ENCODE peak calls at places on chromosomes 11 and 22, in four cellular contexts. P is GM12878, D is A549, S is HepG2. Z is an unnamed sample. For H3K4me1, the result is how much of the 10 kb centered on the place peaks cover.

GRCh38 chr11:5603326-5603725 is 6.9 kb downstream of the TRIM6 start:
- DNase-seq in D (no peak), P (no peak), S (no peak), Z (no peak)

GRCh38 chr22:46319319-46319718 is 16.2 kb upstream of the TRMU start:
- DNase-seq in D (no peak), S (no peak), P (no peak), Z (no peak)

GRCh38 chr11:76237914-76238313 is 31.6 kb upstream of the WNT11 start:
- DNase-seq in D (peak), P (no peak), S (peak), Z (peak)

GRCh38 chr11:26950260-26950719 is 43.6 kb upstream of the FIBIN start:
- DNase-seq in P (no peak), S (no peak), D (no peak), Z (no peak)

GRCh38 chr11:26088391-26088790 is 243.5 kb upstream of the ANO3 start:
- DNase-seq in D (no peak), P (no peak), S (no peak), Z (no peak)

GRCh38 chr11:61791737-61792309 is 576 bp downstream of the TMEM258 start:
- DNase-seq in P (no peak), S (peak), D (peak), Z (peak)

GRCh38 chr11:130908770-130909625 is 7.3 kb downstream of the SNX19 start:
- DNase-seq in S (no peak), P (no peak), D (no peak), Z (no peak)

GRCh38 chr11:28715726-28716125 is 607.5 kb downstream of the METTL15 start:
- DNase-seq in S (no peak), P (no peak), D (no peak), Z (no peak)

GRCh38 chr11:29957406-29957805 is 59.4 kb downstream of the KCNA4 start:
- DNase-seq in D (no peak), P (no peak), S (no peak), Z (no peak)

GRCh38 chr11:131987703-131988102 is 617.3 kb downstream of the NTM start:
- DNase-seq in S (no peak), P (no peak), D (no peak), Z (no peak)

GRCh38 chr11:10847960-10848860 is 9.6 kb downstream of the ZBED5 start:
- DNase-seq in P (no peak), S (no peak), D (no peak), Z (no peak)

GRCh38 chr11:77530879-77531278 is 57.0 kb upstream of the PAK1 start:
- DNase-seq in P (no peak), S (no peak), D (no peak), Z (no peak)

GRCh38 chr11:65576867-65577755 is 1.3 kb downstream of the EHBP1L1 start:
- DNase-seq in P (no peak), S (peak), D (peak), Z (no peak)

GRCh38 chr11:74696488-74696887 is 34.7 kb downstream of the CHRDL2 start:
- DNase-seq in P (no peak), S (no peak), D (no peak), Z (no peak)

GRCh38 chr11:35133656-35134055 is 5.3 kb upstream of the CD44 start:
- DNase-seq in S (no peak), D (no peak), P (no peak), Z (no peak)

GRCh38 chr11:29279716-29280115 is 737.1 kb downstream of the KCNA4 start:
- DNase-seq in D (no peak), P (no peak), S (no peak), Z (no peak)

GRCh38 chr11:45590743-45591142 is 74.7 kb downstream of the CHST1 start:
- DNase-seq in S (no peak), D (no peak), P (no peak), Z (no peak)

GRCh38 chr22:32499666-32500065 is 25.1 kb downstream of the FBXO7 start:
- DNase-seq in S (no peak), P (no peak), D (no peak), Z (no peak)

GRCh38 chr11:83715927-83716525 is 429.9 kb upstream of the CCDC90B start:
- DNase-seq in P (no peak), D (no peak), S (no peak), Z (no peak)

GRCh38 chr22:39731881-39732555 is 161.5 kb downstream of the CACNA1I start:
- DNase-seq in P (no peak), D (no peak), S (no peak), Z (no peak)

GRCh38 chr11:86741489-86742435 is 58.6 kb upstream of the PRSS23 start:
- DNase-seq in P (no peak), D (peak), S (peak), Z (no peak)

GRCh38 chr11:2392241-2392959 is 8.2 kb upstream of the TSSC4 start:
- DNase-seq in D (no peak), P (no peak), S (no peak), Z (no peak)

GRCh38 chr11:64742940-64743590 is 877 bp downstream of the RASGRP2 start:
- DNase-seq in P (no peak), S (no peak), D (peak), Z (peak)

GRCh38 chr11:43830928-43831440 is 49.6 kb upstream of the ALKBH3 start:
- DNase-seq in S (peak), P (no peak), D (peak), Z (peak)

GRCh38 chr11:47539681-47540039 is 13.3 kb downstream of the CELF1 start:
- DNase-seq in D (no peak), P (no peak), S (no peak), Z (no peak)

GRCh38 chr11:123219066-123219697 is 24.1 kb upstream of the CLMP start:
- DNase-seq in D (no peak), P (no peak), S (no peak), Z (no peak)

GRCh38 chr11:46281374-46281831 is 3.9 kb downstream of the CREB3L1 start:
- DNase-seq in D (no peak), P (no peak), S (no peak), Z (peak)

GRCh38 chr11:120170741-120171261 is 32.9 kb upstream of the TRIM29 start:
- DNase-seq in P (no peak), D (no peak), S (no peak), Z (no peak)

GRCh38 chr22:39662677-39663034 is 92.1 kb downstream of the CACNA1I start:
- DNase-seq in D (no peak), S (no peak), P (no peak), Z (no peak)

GRCh38 chr22:28441720-28442263 is 237.8 kb downstream of the TTC28 start:
- DNase-seq in S (peak), D (no peak), P (no peak), Z (no peak)

GRCh38 chr11:6705905-6706535 is 22.9 kb upstream of the MRPL17 start:
- DNase-seq in S (peak), D (peak), P (no peak), Z (peak)

GRCh38 chr22:45876136-45877035 is 100.6 kb downstream of the WNT7B start:
- DNase-seq in S (no peak), P (no peak), D (no peak), Z (no peak)

DNA sequence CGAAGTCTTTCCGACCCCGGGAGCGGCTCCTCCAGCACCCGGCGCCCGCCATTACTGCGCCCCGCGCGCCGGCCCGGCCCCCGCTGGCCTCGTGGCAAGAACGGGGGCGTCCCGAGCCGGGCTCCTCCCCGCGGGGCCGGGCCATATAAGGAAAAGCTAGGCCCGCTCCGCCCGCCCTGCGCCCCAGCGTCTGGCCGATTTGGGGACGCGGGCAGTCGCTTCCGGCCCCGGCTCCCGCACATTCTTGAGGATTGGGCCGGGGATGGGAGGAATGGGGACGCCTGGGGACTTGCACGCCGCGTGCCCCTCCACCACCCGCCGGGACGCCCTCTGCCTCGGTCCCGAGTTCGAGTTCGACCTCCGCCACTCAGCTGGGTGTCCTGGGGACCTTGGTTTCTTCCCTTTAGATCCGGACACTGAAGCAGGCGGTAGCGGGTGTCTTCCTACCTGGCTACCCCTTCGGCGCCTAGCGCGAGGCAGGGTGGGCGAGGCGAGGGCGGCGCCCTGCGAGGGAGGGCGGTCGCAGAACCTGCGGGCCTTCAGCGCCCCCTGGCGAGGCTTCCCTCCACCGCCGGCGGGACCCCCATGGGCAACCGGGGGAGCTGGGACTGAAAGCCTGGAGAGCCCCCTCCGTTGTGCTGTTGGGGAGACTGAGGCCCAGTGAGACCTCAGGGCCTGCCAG is 3.8 kb downstream of the SMTN start:
- DNase-seq in P (peak), D (no peak), S (no peak), Z (peak)
- H3K4me1 ChIP-seq in P (under half), D (under half), S (under half), Z (half or more)

DNA sequence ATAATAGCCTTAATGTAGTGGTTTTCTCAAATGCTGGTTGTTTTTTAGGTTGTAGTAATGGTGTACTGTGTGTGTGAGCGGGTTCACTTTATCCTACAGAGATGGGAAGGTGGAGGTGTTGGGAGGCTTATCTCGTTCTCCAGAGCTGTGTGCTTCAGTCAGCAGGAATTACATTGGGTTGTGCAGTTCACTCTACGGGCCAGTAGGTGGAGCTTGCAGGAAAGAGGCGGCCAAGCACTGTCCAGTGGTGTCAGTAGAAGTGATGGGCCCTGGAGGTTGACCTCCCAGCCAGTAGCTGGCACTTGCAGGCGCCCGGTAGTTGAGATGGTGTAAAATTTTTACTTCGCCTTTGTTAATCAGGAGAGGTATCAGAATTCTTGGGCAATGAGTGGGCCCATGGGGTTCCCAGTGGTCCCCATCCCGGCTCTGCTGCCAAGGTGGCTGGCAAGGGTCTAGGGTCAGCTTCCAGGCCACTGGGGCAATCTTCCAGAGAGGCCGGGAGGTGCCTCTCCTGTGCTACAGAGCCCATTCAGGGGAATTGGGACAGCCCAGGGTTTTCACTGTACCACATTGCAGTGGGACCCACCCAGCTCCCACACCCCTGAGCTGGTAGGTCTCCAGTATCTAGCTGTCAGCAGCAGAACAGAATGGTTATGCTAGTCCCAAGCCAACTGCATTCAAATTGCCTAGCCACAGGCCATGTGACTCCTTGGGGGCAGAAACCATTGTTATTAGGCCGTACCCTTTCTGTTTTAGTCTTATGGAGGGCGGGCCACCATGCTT is 43.8 kb downstream of the BIRC2 start:
- DNase-seq in S (peak), D (peak), P (no peak), Z (peak)
- TF ChIP-seq CTCF in S (peak), D (peak), P (peak), Z (peak)

DNA sequence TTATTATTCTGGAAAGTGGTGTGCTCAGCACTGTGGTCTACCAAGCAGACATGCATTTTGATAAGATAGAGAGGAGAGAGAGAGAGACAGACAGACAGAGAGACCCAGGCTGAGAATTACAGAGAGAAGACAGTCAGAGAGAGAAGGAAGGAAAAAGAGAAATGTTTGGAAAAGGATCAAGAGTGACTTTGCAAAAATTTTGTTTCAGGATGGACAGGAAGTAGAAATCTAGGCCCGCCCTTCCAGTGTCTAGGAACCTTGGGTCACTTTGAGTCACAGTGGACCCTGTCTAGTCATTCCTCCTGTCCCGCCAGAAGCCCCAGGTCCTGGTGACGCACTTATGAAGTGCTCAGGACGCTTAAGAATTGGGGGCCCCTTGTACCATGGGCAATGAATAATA is 166.7 kb downstream of the ST3GAL4 start:
- DNase-seq in D (no peak), P (no peak), S (no peak), Z (peak)
- TF ChIP-seq POLR2AphosphoS2 in D (no peak), P (no peak), S (no peak), Z (no peak)

GRCh38 chr22:19115628-19116027 is 6.6 kb downstream of the DGCR2 start:
- DNase-seq in D (no peak), P (no peak), S (no peak), Z (no peak)

GRCh38 chr22:19117111-19117512 is 5.1 kb downstream of the DGCR2 start:
- DNase-seq in D (no peak), P (no peak), S (no peak), Z (no peak)

GRCh38 chr22:19120829-19121630 is 1.2 kb downstream of the DGCR2 start:
- DNase-seq in D (peak), S (peak), P (no peak), Z (peak)

GRCh38 chr22:19119949-19120348 is 2.3 kb downstream of the DGCR2 start:
- DNase-seq in P (no peak), S (no peak), D (no peak), Z (no peak)

GRCh38 chr22:19118601-19118880 is 3.7 kb downstream of the DGCR2 start:
- DNase-seq in S (no peak), D (no peak), P (no peak), Z (no peak)
- H3K4me1 ChIP-seq in S (half or more), D (under half), P (under half), Z (half or more)

GRCh38 chr11:40134820-40135219 is 1324.6 kb downstream of the LRRC4C start:
- DNase-seq in P (no peak), S (no peak), D (no peak), Z (no peak)

GRCh38 chr11:40132881-40133280 is 1326.6 kb downstream of the LRRC4C start:
- DNase-seq in S (no peak), P (no peak), D (no peak), Z (no peak)

GRCh38 chr11:40133526-40133925 is 1325.9 kb downstream of the LRRC4C start:
- DNase-seq in S (no peak), P (no peak), D (no peak), Z (no peak)

GRCh38 chr11:40129276-40129675 is 1330.2 kb downstream of the LRRC4C start:
- DNase-seq in P (no peak), D (no peak), S (no peak), Z (no peak)

DNA sequence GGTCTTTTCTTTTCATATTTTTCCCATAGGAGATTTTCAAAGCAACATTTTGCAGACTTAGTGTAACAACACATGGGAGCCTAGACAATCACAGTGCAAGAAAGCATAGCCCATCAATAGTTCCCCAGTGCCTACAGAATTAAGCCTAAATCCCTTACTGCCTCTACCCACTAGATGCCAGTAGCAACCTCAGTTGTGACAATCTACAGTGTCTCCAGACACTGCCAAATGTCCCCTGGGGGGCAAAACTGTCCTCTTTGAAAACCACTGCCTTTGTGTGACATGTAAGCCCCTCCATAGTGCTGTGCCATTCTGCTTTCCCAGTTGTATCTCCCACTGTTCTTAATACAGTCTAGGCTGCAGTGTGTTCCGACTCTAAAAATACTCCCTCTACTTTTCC is 1329.0 kb downstream of the LRRC4C start:
- DNase-seq in S (no peak), D (no peak), P (no peak), Z (no peak)
- TF ChIP-seq CTCF in S (peak), D (no peak), P (peak), Z (no peak)

DNA sequence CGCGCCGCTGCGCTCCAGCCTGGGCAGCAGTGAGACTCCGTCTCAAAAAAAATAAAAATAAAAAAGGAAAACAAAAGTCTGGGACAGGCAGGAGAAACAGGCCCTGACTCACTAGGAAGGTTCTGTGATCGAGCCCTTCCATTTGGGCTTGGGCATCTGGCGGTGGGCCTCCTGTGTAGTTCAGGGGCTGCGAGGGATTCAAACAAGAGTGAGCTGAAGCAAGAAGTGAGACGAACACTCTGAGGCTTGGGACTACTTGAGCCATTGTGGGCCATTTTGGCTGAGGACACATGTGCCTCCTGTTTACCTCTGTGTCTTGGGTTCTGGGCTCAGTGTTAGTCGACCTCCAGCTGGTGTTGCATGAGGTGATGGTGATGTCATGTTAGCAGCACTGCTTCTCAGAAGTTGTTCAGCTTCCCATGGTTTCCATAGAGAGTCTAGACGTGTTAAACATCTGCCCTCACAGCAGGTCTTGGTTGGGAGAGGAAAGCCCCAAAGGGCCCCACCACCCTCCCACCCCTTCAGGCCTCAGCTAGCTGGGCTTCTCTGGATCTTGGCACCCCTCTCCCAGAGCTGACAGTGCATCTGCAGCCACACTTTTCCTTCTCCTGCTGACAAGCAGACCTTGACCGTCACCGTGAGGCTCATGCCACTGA is 57.8 kb downstream of the MED15 start:
- DNase-seq in P (no peak), D (no peak), S (no peak), Z (no peak)
- TF ChIP-seq POLR2AphosphoS2 in P (no peak), D (no peak), S (no peak), Z (no peak)